ENCODE peak calls at places on chromosomes 11 and 22, in four cellular contexts. X is lower leg skin, Q is AG09309, T is HL-60. P is an unnamed sample.

GRCh38 chr11:133934599-133935550 is 21.9 kb downstream of the IGSF9B start:
- DNase-seq in Q (peak), X (no peak), T (no peak), P (no peak)

GRCh38 chr11:376531-377173 is 7.4 kb downstream of the B4GALNT4 start:
- DNase-seq in X (no peak), T (no peak), Q (no peak), P (no peak)

GRCh38 chr11:70575396-70576060 is 177.2 kb downstream of the CTTN start:
- DNase-seq in X (no peak), Q (no peak), T (no peak), P (no peak)

GRCh38 chr22:39348909-39349505 is 784 bp upstream of the SYNGR1 start:
- DNase-seq in Q (no peak), X (no peak), T (peak), P (no peak)

GRCh38 chr11:104333977-104334376 is 170.0 kb upstream of the PDGFD start:
- DNase-seq in Q (no peak), T (peak), X (no peak), P (no peak)

GRCh38 chr22:50016988-50017700 is 4.6 kb upstream of the IL17REL start:
- DNase-seq in X (no peak), Q (no peak), T (no peak), P (peak)

GRCh38 chr11:130765369-130765768 is 150.9 kb downstream of the SNX19 start:
- DNase-seq in T (no peak), X (no peak), Q (no peak), P (no peak)

GRCh38 chr11:114477946-114478537 is 38.8 kb downstream of the REXO2 start:
- DNase-seq in X (no peak), Q (no peak), T (no peak), P (no peak)

GRCh38 chr22:49394116-49394785 is 433.4 kb downstream of the BRD1 start:
- DNase-seq in X (no peak), Q (no peak), T (no peak), P (no peak)

GRCh38 chr11:93817426-93818348 is 32.7 kb downstream of the VSTM5 start:
- DNase-seq in T (no peak), X (no peak), Q (no peak), P (no peak)

GRCh38 chr22:38347944-38348750 is 30.9 kb upstream of the CSNK1E start:
- DNase-seq in X (peak), T (no peak), Q (no peak), P (no peak)

GRCh38 chr11:44753965-44754645 is 27.3 kb downstream of the TSPAN18 start:
- DNase-seq in Q (no peak), T (no peak), X (peak), P (no peak)

GRCh38 chr11:75667831-75668507 is 869 bp downstream of the MAP6 start:
- DNase-seq in T (no peak), X (no peak), Q (no peak), P (no peak)

GRCh38 chr11:73294604-73295003 is 13.5 kb upstream of the ARHGEF17 start:
- DNase-seq in Q (no peak), X (no peak), T (no peak), P (no peak)

GRCh38 chr11:34261095-34261494 is 96.7 kb downstream of the ABTB2 start:
- DNase-seq in X (no peak), T (no peak), Q (no peak), P (no peak)

DNA sequence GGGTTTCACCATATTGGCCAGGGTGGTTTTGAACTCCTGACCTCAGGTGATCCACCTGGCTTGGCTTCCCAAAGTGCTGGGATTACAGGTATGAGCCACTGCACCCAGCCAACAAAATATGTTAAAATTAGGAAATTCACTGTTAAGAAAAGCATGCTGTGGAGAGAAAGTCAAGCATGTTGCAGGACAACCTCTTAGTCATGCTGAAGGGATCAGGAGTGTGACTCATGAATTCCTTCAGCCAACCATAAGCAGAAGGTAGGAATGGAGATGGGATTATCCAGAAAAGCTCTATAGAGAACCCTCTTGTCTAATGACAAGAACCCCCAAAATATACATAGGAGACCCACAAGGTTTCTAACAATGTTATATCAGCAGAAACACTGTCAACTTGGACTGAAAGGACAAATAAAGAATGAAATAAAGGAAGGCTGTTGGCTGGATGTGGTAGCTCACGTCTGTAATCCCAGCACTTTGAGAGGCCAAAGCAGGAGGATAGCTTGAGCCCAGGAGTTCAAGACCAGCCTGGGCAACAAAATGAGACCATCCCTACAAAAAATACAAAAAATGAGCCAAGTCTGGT is 16.0 kb downstream of the MRTFA start:
- DNase-seq in X (no peak), Q (no peak), T (no peak), P (no peak)
- H3K4me3 ChIP-seq in X (no peak), Q (no peak), T (no peak), P (no peak)

GRCh38 chr11:113249786-113250185 is 64.6 kb upstream of the TTC12 start:
- DNase-seq in Q (no peak), T (no peak), X (peak), P (no peak)

GRCh38 chr11:113248702-113249490 is 65.5 kb upstream of the TTC12 start:
- DNase-seq in Q (no peak), T (no peak), X (peak), P (no peak)

GRCh38 chr11:113251281-113251680 is 63.1 kb upstream of the TTC12 start:
- DNase-seq in Q (no peak), X (no peak), T (no peak), P (no peak)

GRCh38 chr11:113247231-113247630 is 67.2 kb upstream of the TTC12 start:
- DNase-seq in T (no peak), Q (no peak), X (no peak), P (no peak)

DNA sequence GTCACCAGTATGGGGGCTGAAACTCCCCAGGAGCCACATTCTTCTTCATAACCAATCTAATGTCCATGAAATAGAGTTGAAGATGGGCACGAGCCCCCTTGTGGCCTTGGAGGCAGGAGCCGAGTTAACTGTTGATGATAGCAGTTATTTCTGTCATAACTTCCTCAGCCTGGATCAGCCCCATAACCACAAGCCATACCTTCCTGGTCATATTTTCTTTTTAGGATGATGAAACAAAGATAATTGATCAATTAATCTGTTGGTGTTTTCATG is 65.0 kb upstream of the TTC12 start:
- DNase-seq in T (no peak), X (peak), Q (no peak), P (no peak)
- TF ChIP-seq CTCF in T (no peak), X (no peak), Q (peak), P (no peak)

DNA sequence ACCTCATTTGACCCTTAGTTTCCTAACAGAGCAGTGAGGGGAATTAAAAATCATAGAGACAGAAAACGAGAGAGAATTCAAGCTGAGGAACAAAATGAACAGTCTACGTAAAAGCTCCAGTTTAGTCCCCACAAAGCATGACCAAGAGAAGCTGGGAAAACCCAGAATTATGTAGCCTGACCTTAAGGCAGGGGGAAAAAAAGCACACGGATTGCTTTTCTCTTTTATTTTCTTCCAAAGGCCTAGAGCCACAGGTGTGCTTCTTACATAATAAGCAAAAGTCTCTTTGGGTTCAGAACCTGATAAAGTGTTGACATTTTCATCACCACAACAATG is 528 bp upstream of the AMBRA1 start:
- DNase-seq in T (no peak), X (no peak), Q (no peak), P (no peak)
- H3K4me3 ChIP-seq in T (peak), X (no peak), Q (peak), P (peak)

DNA sequence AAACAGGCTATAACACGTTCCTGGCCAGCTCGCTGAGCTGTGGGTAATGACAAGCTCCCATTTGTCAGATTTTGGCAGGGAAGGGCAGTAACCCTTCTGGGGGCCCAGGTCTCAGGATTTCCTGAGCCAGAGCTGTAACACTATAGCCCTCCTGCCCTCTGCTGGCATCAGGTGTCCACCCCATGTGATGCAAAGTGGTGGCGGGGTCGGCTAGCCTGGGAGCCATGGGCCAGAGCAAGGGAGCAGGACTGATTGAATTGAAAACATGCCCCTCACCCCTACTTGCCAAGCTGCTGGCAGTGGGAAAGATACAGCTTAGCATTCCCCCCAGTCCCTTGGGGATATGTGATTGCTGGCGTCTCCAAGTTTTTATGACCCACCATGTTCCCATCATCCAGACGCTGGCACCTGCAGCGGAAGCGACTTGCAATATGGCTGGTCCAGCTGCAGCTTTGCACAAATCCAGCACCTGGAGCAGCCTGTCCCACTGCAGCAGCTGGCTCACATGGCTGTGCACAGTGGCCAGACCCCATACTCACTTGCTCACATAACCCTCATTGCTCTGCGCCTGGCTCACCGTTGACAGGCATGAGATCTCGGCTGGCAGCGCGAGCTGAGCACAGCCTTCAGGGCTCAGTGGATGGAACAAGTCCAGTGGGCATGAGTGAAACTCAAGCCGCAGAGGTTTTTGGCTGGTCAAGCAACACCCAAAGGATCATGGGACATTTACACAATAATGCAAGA is 1147.8 kb downstream of the JRKL start:
- DNase-seq in Q (no peak), X (no peak), T (no peak), P (no peak)
- TF ChIP-seq CTCF in Q (no peak), X (no peak), T (no peak), P (no peak)

GRCh38 chr11:35524780-35525179 is 636 bp downstream of the PAMR1 start:
- DNase-seq in Q (no peak), X (no peak), T (no peak), P (no peak)
- H3K4me3 ChIP-seq in Q (peak), X (no peak), T (no peak), P (no peak)

DNA sequence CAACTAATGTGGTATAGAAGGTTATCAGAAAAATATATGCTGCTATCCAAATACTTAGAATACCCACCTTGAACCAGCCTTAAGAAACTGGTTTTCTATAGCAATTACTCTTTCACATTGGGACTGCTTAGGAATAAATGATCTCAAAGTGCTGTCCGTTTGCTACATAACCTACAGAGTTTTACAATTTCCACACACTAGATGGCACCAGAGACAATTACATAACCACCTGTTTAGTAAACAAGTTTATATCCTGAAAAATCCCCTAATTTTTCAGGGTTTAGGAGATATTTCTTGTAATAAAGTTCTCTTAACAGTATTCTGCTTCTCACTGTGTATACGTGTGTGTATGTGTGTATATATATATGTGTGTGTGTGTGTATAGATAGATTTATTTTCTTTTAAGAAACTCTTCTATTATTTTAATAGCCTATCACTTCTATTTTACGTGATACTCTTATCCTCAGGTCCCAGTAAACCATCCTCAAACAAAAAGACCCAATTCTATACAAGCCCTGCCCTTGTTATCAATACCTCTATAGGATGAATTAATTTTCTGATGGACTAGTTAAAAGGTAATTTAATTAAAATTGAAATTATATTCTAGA is 6.7 kb upstream of the OR5I1 start:
- DNase-seq in Q (no peak), X (no peak), T (peak), P (no peak)
- TF ChIP-seq CTCF in Q (peak), X (no peak), T (peak), P (peak)

GRCh38 chr22:46775364-46775758 is 12.9 kb downstream of the TBC1D22A start:
- DNase-seq in X (no peak), T (no peak), Q (no peak), P (no peak)

GRCh38 chr22:46770726-46771125 is 8.3 kb downstream of the TBC1D22A start:
- DNase-seq in T (no peak), Q (no peak), X (no peak), P (no peak)

GRCh38 chr22:46774456-46775363 is 12.3 kb downstream of the TBC1D22A start:
- DNase-seq in T (no peak), X (no peak), Q (no peak), P (no peak)

GRCh38 chr22:46775789-46776485 is 13.5 kb downstream of the TBC1D22A start:
- DNase-seq in T (no peak), Q (no peak), X (no peak), P (no peak)

GRCh38 chr22:46773074-46773473 is 10.6 kb downstream of the TBC1D22A start:
- DNase-seq in Q (no peak), X (no peak), T (no peak), P (no peak)
- H3K4me3 ChIP-seq in Q (no peak), X (no peak), T (no peak), P (peak)

DNA sequence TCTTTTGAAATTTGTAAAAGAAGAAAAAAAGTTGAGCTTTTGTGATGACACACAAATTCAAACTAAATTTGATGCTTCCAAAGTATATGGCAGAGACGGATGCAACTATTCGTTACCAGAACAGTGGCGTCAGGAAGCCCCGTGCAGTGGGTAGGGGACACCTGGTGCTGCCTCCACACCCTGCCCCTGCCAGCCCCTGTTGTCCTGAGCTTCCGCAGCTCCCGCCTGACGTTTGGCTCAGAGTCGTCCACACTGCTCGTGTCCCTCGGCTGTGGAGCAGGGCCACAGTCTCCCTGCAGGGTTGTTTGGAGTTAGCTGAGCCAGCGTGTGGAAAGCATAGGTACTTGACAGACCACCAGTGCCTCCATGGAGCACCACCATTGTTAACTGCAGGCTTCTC is 86.3 kb downstream of the ATXN10 start:
- DNase-seq in X (no peak), T (no peak), Q (no peak), P (no peak)
- TF ChIP-seq CTCF in X (no peak), T (no peak), Q (no peak), P (no peak)

P was measured in GM12864.